ENCODE peak calls at places on chromosomes 11 and 22, in four cellular contexts. G, B, D and E are unnamed samples.

GRCh38 chr11:2570841-2571597 is 126.2 kb downstream of the KCNQ1 start:
- DNase-seq in G (no peak), B (no peak), D (no peak), E (no peak)

GRCh38 chr11:11510939-11511338 is 110.9 kb downstream of the GALNT18 start:
- DNase-seq in G (no peak), B (no peak), D (no peak), E (no peak)

GRCh38 chr11:130216591-130217132 is 57.1 kb downstream of the ST14 start:
- DNase-seq in G (no peak), B (no peak), D (no peak), E (peak)

GRCh38 chr22:31313366-31314147 is 21.3 kb upstream of the PIK3IP1 start:
- DNase-seq in G (peak), B (peak), D (no peak), E (peak)

GRCh38 chr22:48137640-48138039 is 1375.2 kb downstream of the TBC1D22A start:
- DNase-seq in G (no peak), B (no peak), D (no peak), E (no peak)

GRCh38 chr11:130904380-130904779 is 11.9 kb downstream of the SNX19 start:
- DNase-seq in G (no peak), B (no peak), D (no peak), E (no peak)

GRCh38 chr11:44915621-44916020 is 35.1 kb downstream of the TP53I11 start:
- DNase-seq in G (no peak), B (no peak), D (no peak), E (no peak)

GRCh38 chr22:49583886-49584505 is 243.7 kb downstream of the BRD1 start:
- DNase-seq in G (no peak), B (no peak), D (no peak), E (no peak)

GRCh38 chr22:26479043-26479791 is 4.4 kb downstream of the HPS4 start:
- DNase-seq in G (peak), B (peak), D (no peak), E (no peak)

GRCh38 chr11:130454495-130455262 is 6.2 kb downstream of the ADAMTS15 start:
- DNase-seq in G (no peak), B (no peak), D (no peak), E (no peak)

GRCh38 chr22:23222033-23222840 is 41.9 kb downstream of the BCR start:
- DNase-seq in G (no peak), B (peak), D (no peak), E (no peak)

GRCh38 chr22:22840778-22841177 is 46.8 kb upstream of the IGLL5 start:
- DNase-seq in G (no peak), B (no peak), D (no peak), E (no peak)

GRCh38 chr22:35301370-35301874 is 1.7 kb downstream of the TOM1 start:
- DNase-seq in G (peak), B (peak), D (no peak), E (no peak)

GRCh38 chr11:65802841-65803240 is 16.0 kb downstream of the OVOL1 start:
- DNase-seq in G (no peak), B (no peak), D (peak), E (no peak)

GRCh38 chr11:45163956-45164575 is 17.6 kb downstream of the PRDM11 start:
- DNase-seq in G (no peak), B (no peak), D (no peak), E (no peak)

GRCh38 chr11:77522215-77522614 is 48.3 kb upstream of the PAK1 start:
- DNase-seq in G (no peak), B (no peak), D (no peak), E (no peak)

GRCh38 chr11:35746356-35747153 is 84.0 kb downstream of the TRIM44 start:
- DNase-seq in G (no peak), B (no peak), D (no peak), E (no peak)

GRCh38 chr11:125348704-125349635 is 147.1 kb downstream of the FEZ1 start:
- DNase-seq in G (peak), B (peak), D (no peak), E (peak)

GRCh38 chr22:19066531-19067271 is 55.5 kb downstream of the DGCR2 start:
- DNase-seq in G (no peak), B (no peak), D (no peak), E (no peak)

GRCh38 chr11:1197431-1197885 is 25.4 kb upstream of the MUC5B start:
- DNase-seq in G (no peak), B (peak), D (no peak), E (peak)

GRCh38 chr11:1573847-1574255 is 1.8 kb upstream of the DUSP8 start:
- DNase-seq in G (no peak), B (no peak), D (no peak), E (no peak)

GRCh38 chr11:1766719-1767398 is 3.1 kb upstream of the CTSD start:
- DNase-seq in G (no peak), B (no peak), D (no peak), E (no peak)

GRCh38 chr22:19795617-19796008 is 35.0 kb downstream of the TBX1 start:
- DNase-seq in G (no peak), B (no peak), D (no peak), E (no peak)

GRCh38 chr11:79236541-79236971 is 204.3 kb downstream of the TENM4 start:
- DNase-seq in G (no peak), B (no peak), D (no peak), E (no peak)

GRCh38 chr22:20205964-20206708 is 55.3 kb upstream of the CCDC188 start:
- DNase-seq in G (peak), B (peak), D (peak), E (no peak)

GRCh38 chr11:116396332-116396731 is 376.5 kb downstream of the BUD13 start:
- DNase-seq in G (no peak), B (no peak), D (no peak), E (no peak)

GRCh38 chr11:88520391-88520790 is 182.9 kb upstream of the CTSC start:
- DNase-seq in G (no peak), B (no peak), D (no peak), E (no peak)

GRCh38 chr11:46668480-46669085 is 31.8 kb downstream of the ARHGAP1 start:
- DNase-seq in G (no peak), B (no peak), D (no peak), E (no peak)

GRCh38 chr22:46617250-46618103 is 2.7 kb upstream of the GRAMD4 start:
- DNase-seq in G (no peak), B (no peak), D (no peak), E (no peak)

GRCh38 chr22:23066200-23067022 is 3.9 kb upstream of the GNAZ start:
- DNase-seq in G (no peak), B (no peak), D (no peak), E (peak)

GRCh38 chr11:97638825-97639224 is 1249.0 kb downstream of the JRKL start:
- DNase-seq in G (no peak), B (no peak), D (no peak), E (no peak)

GRCh38 chr11:3164540-3165151 is 464 bp downstream of the OSBPL5 start:
- DNase-seq in G (no peak), B (no peak), D (no peak), E (peak)

GRCh38 chr22:26849575-26849974 is 192.2 kb downstream of the MIAT start:
- DNase-seq in G (no peak), B (no peak), D (no peak), E (no peak)

GRCh38 chr11:134414772-134415765 is 3.0 kb upstream of the B3GAT1 start:
- DNase-seq in G (no peak), B (no peak), D (no peak), E (peak)

GRCh38 chr11:134416726-134417125 is 4.7 kb upstream of the B3GAT1 start:
- DNase-seq in G (no peak), B (no peak), D (no peak), E (peak)

GRCh38 chr11:134413334-134414035 is 1.4 kb upstream of the B3GAT1 start:
- DNase-seq in G (no peak), B (no peak), D (no peak), E (peak)

GRCh38 chr11:134414036-134414731 is 2.1 kb upstream of the B3GAT1 start:
- DNase-seq in G (no peak), B (no peak), D (no peak), E (no peak)

GRCh38 chr11:134418119-134418840 is 6.2 kb upstream of the B3GAT1 start:
- DNase-seq in G (no peak), B (no peak), D (no peak), E (peak)
- TF ChIP-seq CREM in G (no peak), B (no peak), D (no peak), E (no peak)

DNA sequence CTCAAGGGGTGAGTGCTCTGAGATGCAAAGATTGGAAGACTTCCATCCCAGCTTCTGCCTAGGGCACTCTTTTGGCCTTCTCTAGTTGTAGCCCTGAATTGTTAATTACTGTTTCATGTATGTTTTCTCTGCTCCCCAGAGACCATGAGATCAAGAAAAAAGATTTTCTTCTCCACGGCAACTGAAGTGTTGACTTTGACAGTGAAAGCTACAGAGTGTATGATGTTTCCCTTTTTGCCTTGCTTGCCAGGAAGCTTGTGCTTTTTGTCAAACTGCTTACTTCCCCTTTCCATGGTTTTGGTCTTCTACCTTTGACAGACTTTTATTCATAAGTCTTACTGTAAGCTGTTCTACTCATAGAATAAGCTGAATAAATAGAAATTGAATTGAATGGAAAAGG is 23.3 kb upstream of the EIF3D start:
- DNase-seq in G (no peak), B (no peak), D (peak), E (no peak)
- TF ChIP-seq ATF2 in G (no peak), B (no peak), D (no peak), E (no peak)

DNA sequence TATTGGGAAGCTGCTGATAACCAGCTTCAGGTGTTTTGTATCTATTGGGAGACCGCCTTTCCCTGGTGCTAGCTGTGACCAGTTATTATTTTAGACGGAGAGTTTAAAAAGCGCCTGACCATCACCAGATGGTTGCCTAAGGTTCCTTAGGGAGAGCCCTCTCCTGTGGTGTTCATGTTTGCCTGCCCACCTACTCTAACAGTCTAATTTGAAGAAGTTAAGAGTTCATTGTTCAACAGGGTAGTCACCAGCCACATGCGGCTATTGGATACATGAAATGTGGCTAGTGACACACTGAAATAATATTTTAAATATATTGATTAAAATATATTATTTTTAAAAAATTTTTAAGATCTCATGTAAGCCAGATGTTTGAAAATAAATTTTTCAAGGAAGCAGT is 71.3 kb upstream of the SLN start:
- DNase-seq in G (no peak), B (no peak), D (no peak), E (no peak)
- TF ChIP-seq CREM in G (no peak), B (no peak), D (no peak), E (no peak)

GRCh38 chr11:64151337-64151736 is 14.6 kb downstream of the MACROD1 start:
- DNase-seq in G (no peak), B (no peak), D (no peak), E (no peak)
- TF ChIP-seq ATF2 in G (no peak), B (no peak), D (no peak), E (no peak)

GRCh38 chr11:64208796-64209562 is 2.5 kb downstream of the FERMT3 start:
- DNase-seq in G (no peak), B (no peak), D (no peak), E (no peak)
- TF ChIP-seq CREM in G (no peak), B (no peak), D (no peak), E (no peak)